ENCODE peak calls at places on chromosomes 2 and 18, in six cellular contexts. Q, K, M, Z, W and J are unnamed samples. For H3K9me3 and H3K4me1, the result is how much of the 10 kb centered on the place peaks cover.

GRCh38 chr2:147538088-147538487 is 306.7 kb upstream of the ACVR2A start:
- DNase-seq in Q (no peak), K (no peak), Z (no peak), W (no peak), M (no peak), J (no peak)

GRCh38 chr18:8699948-8700347 is 5.4 kb upstream of the MTCL1 start:
- DNase-seq in Q (no peak), Z (no peak), W (peak), K (no peak), M (no peak), J (no peak)

GRCh38 chr2:19955544-19956422 is 34.1 kb downstream of the WDR35 start:
- DNase-seq in Z (peak), Q (peak), W (no peak), M (peak), K (peak), J (peak)

GRCh38 chr2:71690876-71691275 is 237.5 kb downstream of the DYSF start:
- DNase-seq in W (no peak), K (no peak), M (no peak), Q (no peak), Z (no peak), J (no peak)

GRCh38 chr2:8157621-8158020 is 524.2 kb upstream of the ID2 start:
- DNase-seq in Z (no peak), W (no peak), Q (no peak), K (no peak), M (no peak), J (no peak)

GRCh38 chr2:211534655-211535054 is 978.3 kb downstream of the CPS1 start:
- DNase-seq in M (no peak), Q (no peak), W (no peak), Z (no peak), K (no peak), J (no peak)

GRCh38 chr18:35581555-35582309 is at the start of gene GALNT1:
- DNase-seq in M (no peak), Q (peak), Z (peak), K (no peak), W (no peak), J (peak)

GRCh38 chr18:24502621-24503020 is 42.2 kb downstream of the HRH4 start:
- DNase-seq in K (no peak), Q (no peak), Z (no peak), W (no peak), M (no peak), J (no peak)

DNA sequence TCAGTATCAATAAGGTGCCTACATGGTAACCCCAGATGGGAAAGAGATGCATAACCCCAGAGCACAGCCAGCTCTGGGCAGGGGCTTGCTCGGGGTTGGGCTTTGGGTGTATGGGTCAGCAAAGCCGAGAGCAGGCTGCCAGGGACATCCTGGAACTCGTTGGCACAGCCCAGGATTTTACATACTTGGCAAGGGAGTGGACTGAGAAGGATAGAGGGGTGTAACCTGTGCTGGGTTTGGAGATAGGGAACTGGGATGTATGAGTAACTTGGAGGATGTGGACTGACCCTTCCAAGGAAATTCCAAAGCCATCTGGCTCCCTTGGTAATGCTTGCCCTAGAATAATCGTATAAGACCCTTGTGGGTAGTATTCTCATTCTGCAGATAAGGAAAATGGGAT is 44.2 kb downstream of the GPR39 start:
- DNase-seq in M (no peak), K (no peak), W (no peak), Q (no peak), Z (no peak), J (no peak)
- H3K9me3 ChIP-seq in M (under half), K (under half), W (under half), Q (under half), Z (under half), J (under half)

GRCh38 chr2:174780191-174780590 is 15.9 kb upstream of the CHRNA1 start:
- DNase-seq in M (no peak), W (no peak), Q (no peak), K (no peak), Z (no peak), J (no peak)
- H3K4me1 ChIP-seq in M (under half), W (under half), Q (under half), K (under half), Z (under half), J (under half)

DNA sequence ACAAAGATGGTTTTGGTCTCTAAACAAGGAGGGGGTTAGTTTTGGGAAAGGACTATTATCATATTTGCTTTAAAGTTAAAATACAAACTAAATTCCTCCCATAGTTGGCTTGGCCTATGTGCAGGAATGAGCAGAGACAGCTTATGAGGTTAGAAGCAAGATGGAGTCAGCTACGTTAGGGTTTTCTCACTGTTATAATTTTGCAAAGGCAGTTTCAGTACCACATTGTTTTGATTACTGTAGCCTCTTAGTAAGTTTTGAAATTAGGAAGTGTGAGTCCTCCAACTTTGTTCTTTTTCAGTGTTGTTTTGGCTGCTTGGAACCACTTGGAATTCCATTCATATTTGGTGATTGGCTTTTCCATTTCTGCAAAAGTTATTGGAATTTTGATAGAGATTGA is 23.4 kb downstream of the LCLAT1 start:
- DNase-seq in W (no peak), M (no peak), Z (no peak), K (no peak), Q (no peak), J (no peak)
- H3K9me3 ChIP-seq in W (under half), M (under half), Z (under half), K (under half), Q (under half), J (under half)

DNA sequence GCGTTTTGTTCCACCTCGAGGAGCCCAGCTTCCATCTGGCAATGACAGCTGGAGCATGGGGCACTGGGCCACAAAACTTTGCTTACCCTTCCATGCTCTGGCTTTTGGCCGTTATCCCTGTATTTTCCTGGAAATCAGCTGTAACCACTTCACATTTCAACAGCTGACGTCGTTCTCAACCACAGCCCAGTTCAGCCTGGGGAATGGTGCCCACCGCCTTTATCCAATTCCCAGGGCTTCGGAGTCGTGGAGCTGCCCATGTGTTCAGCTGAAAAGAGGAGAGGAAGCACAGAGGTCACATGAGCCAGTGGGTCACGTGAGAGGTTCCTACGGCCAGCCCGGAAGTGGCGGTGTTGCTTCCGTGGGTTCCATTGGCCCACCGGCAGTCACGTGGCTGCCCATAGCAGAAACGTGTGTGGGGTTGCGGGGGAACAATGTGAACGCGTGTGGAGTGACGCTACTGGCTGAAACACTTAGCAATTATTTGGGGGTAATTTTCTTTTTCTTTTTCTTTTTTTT is 16.7 kb upstream of the EDAR start:
- DNase-seq in Q (no peak), W (peak), M (no peak), K (no peak), Z (no peak), J (no peak)
- H3K4me1 ChIP-seq in Q (under half), W (under half), M (under half), K (under half), Z (under half), J (under half)

GRCh38 chr18:58215005-58215404 is 171.0 kb downstream of the NEDD4L start:
- DNase-seq in M (no peak), Z (peak), W (no peak), Q (peak), K (no peak), J (no peak)

GRCh38 chr18:58213931-58214431 is 170.0 kb downstream of the NEDD4L start:
- DNase-seq in W (no peak), K (no peak), M (no peak), Q (peak), Z (no peak), J (no peak)

GRCh38 chr18:58213445-58213844 is 169.4 kb downstream of the NEDD4L start:
- DNase-seq in K (no peak), Z (no peak), Q (peak), M (no peak), W (no peak), J (no peak)

GRCh38 chr18:58211510-58211909 is 167.5 kb downstream of the NEDD4L start:
- DNase-seq in M (no peak), W (no peak), K (no peak), Q (no peak), Z (no peak), J (no peak)

DNA sequence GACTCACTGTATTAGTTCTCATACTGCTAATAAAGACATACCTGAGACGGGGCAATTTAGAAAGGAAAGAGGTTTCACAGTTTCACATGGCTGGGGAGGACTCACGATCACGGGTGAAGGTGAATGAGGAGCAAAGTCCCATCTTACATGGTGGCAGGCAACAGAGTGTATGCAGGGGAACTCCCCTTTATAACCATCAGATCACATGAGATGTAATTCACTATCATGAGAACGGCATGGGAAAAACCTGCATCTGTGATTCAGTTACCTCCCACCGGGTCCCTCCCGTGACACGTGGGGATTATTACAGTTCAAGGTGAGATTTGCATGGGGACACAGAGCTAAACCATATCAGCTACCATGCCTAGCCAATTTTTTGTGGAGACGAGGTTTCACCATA is 168.2 kb downstream of the NEDD4L start:
- DNase-seq in K (no peak), W (no peak), Q (peak), Z (peak), M (no peak), J (no peak)
- H3K9me3 ChIP-seq in K (under half), W (under half), Q (under half), Z (under half), M (under half), J (under half)

DNA sequence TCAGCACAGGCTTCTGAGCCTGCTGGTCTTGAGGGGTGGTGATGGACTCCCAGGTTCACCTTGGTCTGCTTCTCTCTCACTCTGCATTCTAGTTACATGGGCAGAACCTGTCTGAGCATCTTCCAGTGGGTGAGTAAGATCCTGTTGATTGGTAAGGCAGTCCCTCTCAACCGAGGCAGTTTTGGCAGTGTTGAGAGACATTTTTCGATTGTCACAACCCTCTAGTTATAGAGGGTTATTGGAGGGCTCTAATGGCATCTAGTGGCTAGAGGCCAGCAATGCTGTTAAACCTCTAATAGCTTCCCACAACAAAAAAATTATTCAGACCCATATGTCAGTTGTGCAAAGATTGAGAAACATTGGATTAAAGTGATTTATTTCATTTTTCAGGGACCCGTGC is 9.3 kb upstream of the MGAT5 start:
- DNase-seq in M (no peak), Z (no peak), K (no peak), Q (no peak), W (no peak), J (no peak)
- H3K4me1 ChIP-seq in M (half or more), Z (under half), K (under half), Q (under half), W (under half), J (under half)

GRCh38 chr2:126059379-126059778 is 596.6 kb upstream of the GYPC start:
- DNase-seq in K (no peak), Q (no peak), W (no peak), M (no peak), Z (no peak), J (no peak)
- H3K9me3 ChIP-seq in K (under half), Q (under half), W (under half), M (under half), Z (under half), J (under half)

GRCh38 chr2:176083796-176084261 is at the start of gene EVX2:
- DNase-seq in Z (no peak), W (no peak), M (no peak), K (no peak), Q (no peak), J (no peak)

GRCh38 chr2:176085120-176085788 is 1.5 kb upstream of the EVX2 start:
- DNase-seq in Z (no peak), Q (no peak), W (no peak), M (no peak), K (no peak), J (no peak)

GRCh38 chr2:176082885-176083731 is 654 bp downstream of the EVX2 start:
- DNase-seq in M (no peak), Q (no peak), K (no peak), W (no peak), Z (no peak), J (no peak)

GRCh38 chr2:176085861-176086771 is 2.4 kb upstream of the EVX2 start:
- DNase-seq in M (no peak), Q (no peak), W (no peak), Z (no peak), K (no peak), J (peak)

GRCh38 chr2:176084629-176085119 is 912 bp upstream of the EVX2 start:
- DNase-seq in Q (no peak), Z (no peak), K (no peak), M (no peak), W (no peak), J (peak)
- H3K4me1 ChIP-seq in Q (under half), Z (under half), K (under half), M (under half), W (under half), J (under half)

DNA sequence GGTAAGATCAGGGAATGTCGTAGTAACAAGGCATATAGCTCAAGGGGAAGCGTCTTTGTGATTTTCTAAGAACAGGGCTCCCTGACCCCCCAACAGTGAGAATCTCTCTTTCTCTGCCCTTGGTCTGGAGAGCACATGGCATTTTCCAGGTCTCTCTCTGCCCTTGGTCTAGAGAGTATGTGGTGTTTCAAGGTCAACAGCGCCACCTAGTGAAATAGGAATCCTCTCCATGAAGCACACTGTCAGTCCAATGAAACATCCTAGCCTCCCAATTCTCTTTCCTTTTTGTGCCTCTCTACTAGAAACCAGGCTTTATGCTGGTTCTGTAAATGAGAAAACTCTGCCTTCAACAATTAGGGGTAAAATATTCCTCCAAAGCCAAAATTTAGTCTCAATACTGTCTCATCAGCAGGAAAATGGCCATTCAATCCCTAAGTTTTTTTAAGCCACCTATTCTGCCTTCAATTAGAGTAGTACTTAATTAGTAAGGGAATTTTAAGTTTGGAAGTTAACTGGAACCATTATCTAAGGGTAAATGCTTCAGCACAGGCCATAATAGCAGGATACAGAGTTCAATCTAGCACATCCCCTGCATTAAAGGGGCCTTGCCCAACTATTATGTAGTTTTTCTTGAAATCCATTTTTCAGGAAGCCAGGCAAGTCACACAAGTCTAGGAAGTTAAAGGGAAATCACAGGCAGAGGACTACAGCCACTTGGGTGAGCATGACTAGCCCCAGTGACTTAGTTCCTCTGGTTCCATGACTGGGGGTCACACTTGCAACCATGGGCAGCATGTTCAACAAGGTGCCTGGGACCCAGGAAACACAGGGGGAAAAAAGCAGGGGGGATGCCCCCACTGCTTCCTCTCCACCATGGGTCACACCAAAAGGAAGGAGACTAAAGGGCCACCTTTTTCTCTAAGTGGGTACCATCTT is 12.4 kb downstream of the DYM start:
- DNase-seq in W (no peak), Z (peak), K (peak), Q (no peak), M (peak), J (peak)
- H3K9me3 ChIP-seq in W (under half), Z (under half), K (under half), Q (under half), M (under half), J (under half)

GRCh38 chr2:239729681-239730566 is 295.2 kb downstream of the NDUFA10 start:
- DNase-seq in K (no peak), W (no peak), Z (no peak), M (no peak), Q (no peak), J (no peak)
- H3K4me1 ChIP-seq in K (under half), W (under half), Z (under half), M (under half), Q (under half), J (under half)